ENCODE peak calls at places on chromosomes 3 and 15, in six cellular contexts. One of them, this sample, is unnamed.

GRCh38 chr3:133461291-133461690 is 61.4 kb downstream of the BFSP2 start:
- DNase-seq in heart left ventricle: no peak
- DNase-seq in activated CD4-positive, alpha-beta T cell treated with anti-CD3 and anti-CD28 coated beads, Interleukin-2, amount 50 U/mL, for 24 hours: no peak
- DNase-seq in A549: no peak
- DNase-seq in stimulated activated CD8-positive, alpha-beta memory T cell treated with anti-CD3 and anti-CD28 coated beads, Interleukin-12 subunit alpha, Interleukin-12 subunit beta, amount 100 ng/mL, for 4 hours: no peak
- DNase-seq in NCI-H2171 treated with DMSO at 0.1 percent for 48 hours: no peak
- DNase-seq in this sample: no peak

GRCh38 chr15:40844543-40844981 is 714 bp downstream of the SPINT1 start:
- DNase-seq in NCI-H2171 treated with DMSO at 0.1 percent for 48 hours: peak
- DNase-seq in stimulated activated CD8-positive, alpha-beta memory T cell treated with anti-CD3 and anti-CD28 coated beads, Interleukin-12 subunit alpha, Interleukin-12 subunit beta, amount 100 ng/mL, for 4 hours: no peak
- DNase-seq in heart left ventricle: no peak
- DNase-seq in A549: no peak
- DNase-seq in activated CD4-positive, alpha-beta T cell treated with anti-CD3 and anti-CD28 coated beads, Interleukin-2, amount 50 U/mL, for 24 hours: peak
- DNase-seq in this sample: no peak

GRCh38 chr15:63858881-63859280 is 25.1 kb upstream of the HERC1 start:
- DNase-seq in NCI-H2171 treated with DMSO at 0.1 percent for 48 hours: no peak
- DNase-seq in stimulated activated CD8-positive, alpha-beta memory T cell treated with anti-CD3 and anti-CD28 coated beads, Interleukin-12 subunit alpha, Interleukin-12 subunit beta, amount 100 ng/mL, for 4 hours: no peak
- DNase-seq in A549: no peak
- DNase-seq in heart left ventricle: peak
- DNase-seq in activated CD4-positive, alpha-beta T cell treated with anti-CD3 and anti-CD28 coated beads, Interleukin-2, amount 50 U/mL, for 24 hours: no peak
- DNase-seq in this sample: no peak

GRCh38 chr3:156174229-156174847 is 54.0 kb downstream of the KCNAB1 start:
- DNase-seq in activated CD4-positive, alpha-beta T cell treated with anti-CD3 and anti-CD28 coated beads, Interleukin-2, amount 50 U/mL, for 24 hours: no peak
- DNase-seq in stimulated activated CD8-positive, alpha-beta memory T cell treated with anti-CD3 and anti-CD28 coated beads, Interleukin-12 subunit alpha, Interleukin-12 subunit beta, amount 100 ng/mL, for 4 hours: no peak
- DNase-seq in A549: peak
- DNase-seq in NCI-H2171 treated with DMSO at 0.1 percent for 48 hours: peak
- DNase-seq in heart left ventricle: no peak
- DNase-seq in this sample: no peak

GRCh38 chr15:89802231-89802928 is 12.3 kb downstream of the ANPEP start:
- DNase-seq in activated CD4-positive, alpha-beta T cell treated with anti-CD3 and anti-CD28 coated beads, Interleukin-2, amount 50 U/mL, for 24 hours: no peak
- DNase-seq in A549: no peak
- DNase-seq in heart left ventricle: no peak
- DNase-seq in NCI-H2171 treated with DMSO at 0.1 percent for 48 hours: no peak
- DNase-seq in stimulated activated CD8-positive, alpha-beta memory T cell treated with anti-CD3 and anti-CD28 coated beads, Interleukin-12 subunit alpha, Interleukin-12 subunit beta, amount 100 ng/mL, for 4 hours: no peak
- DNase-seq in this sample: no peak

GRCh38 chr15:73699249-73700040 is 15.3 kb downstream of the CD276 start:
- DNase-seq in A549: no peak
- DNase-seq in stimulated activated CD8-positive, alpha-beta memory T cell treated with anti-CD3 and anti-CD28 coated beads, Interleukin-12 subunit alpha, Interleukin-12 subunit beta, amount 100 ng/mL, for 4 hours: no peak
- DNase-seq in NCI-H2171 treated with DMSO at 0.1 percent for 48 hours: peak
- DNase-seq in activated CD4-positive, alpha-beta T cell treated with anti-CD3 and anti-CD28 coated beads, Interleukin-2, amount 50 U/mL, for 24 hours: no peak
- DNase-seq in heart left ventricle: no peak
- DNase-seq in this sample: no peak

GRCh38 chr3:126917232-126917804 is 65.6 kb upstream of the PLXNA1 start:
- DNase-seq in activated CD4-positive, alpha-beta T cell treated with anti-CD3 and anti-CD28 coated beads, Interleukin-2, amount 50 U/mL, for 24 hours: no peak
- DNase-seq in heart left ventricle: no peak
- DNase-seq in stimulated activated CD8-positive, alpha-beta memory T cell treated with anti-CD3 and anti-CD28 coated beads, Interleukin-12 subunit alpha, Interleukin-12 subunit beta, amount 100 ng/mL, for 4 hours: no peak
- DNase-seq in A549: no peak
- DNase-seq in NCI-H2171 treated with DMSO at 0.1 percent for 48 hours: no peak
- DNase-seq in this sample: no peak

GRCh38 chr3:15581471-15582394 is 19.6 kb downstream of the HACL1 start:
- DNase-seq in heart left ventricle: no peak
- DNase-seq in activated CD4-positive, alpha-beta T cell treated with anti-CD3 and anti-CD28 coated beads, Interleukin-2, amount 50 U/mL, for 24 hours: no peak
- DNase-seq in stimulated activated CD8-positive, alpha-beta memory T cell treated with anti-CD3 and anti-CD28 coated beads, Interleukin-12 subunit alpha, Interleukin-12 subunit beta, amount 100 ng/mL, for 4 hours: no peak
- DNase-seq in A549: no peak
- DNase-seq in NCI-H2171 treated with DMSO at 0.1 percent for 48 hours: no peak
- DNase-seq in this sample: no peak

GRCh38 chr3:197374951-197375560 is 76.6 kb upstream of the DLG1 start:
- DNase-seq in stimulated activated CD8-positive, alpha-beta memory T cell treated with anti-CD3 and anti-CD28 coated beads, Interleukin-12 subunit alpha, Interleukin-12 subunit beta, amount 100 ng/mL, for 4 hours: no peak
- DNase-seq in NCI-H2171 treated with DMSO at 0.1 percent for 48 hours: no peak
- DNase-seq in activated CD4-positive, alpha-beta T cell treated with anti-CD3 and anti-CD28 coated beads, Interleukin-2, amount 50 U/mL, for 24 hours: no peak
- DNase-seq in heart left ventricle: no peak
- DNase-seq in A549: no peak
- DNase-seq in this sample: no peak

GRCh38 chr3:196042673-196043072 is 39.2 kb downstream of the TFRC start:
- DNase-seq in heart left ventricle: no peak
- DNase-seq in stimulated activated CD8-positive, alpha-beta memory T cell treated with anti-CD3 and anti-CD28 coated beads, Interleukin-12 subunit alpha, Interleukin-12 subunit beta, amount 100 ng/mL, for 4 hours: no peak
- DNase-seq in NCI-H2171 treated with DMSO at 0.1 percent for 48 hours: no peak
- DNase-seq in A549: no peak
- DNase-seq in activated CD4-positive, alpha-beta T cell treated with anti-CD3 and anti-CD28 coated beads, Interleukin-2, amount 50 U/mL, for 24 hours: no peak
- DNase-seq in this sample: no peak

GRCh38 chr3:116770815-116771450 is 61.4 kb downstream of the TUSC7 start:
- DNase-seq in stimulated activated CD8-positive, alpha-beta memory T cell treated with anti-CD3 and anti-CD28 coated beads, Interleukin-12 subunit alpha, Interleukin-12 subunit beta, amount 100 ng/mL, for 4 hours: no peak
- DNase-seq in activated CD4-positive, alpha-beta T cell treated with anti-CD3 and anti-CD28 coated beads, Interleukin-2, amount 50 U/mL, for 24 hours: no peak
- DNase-seq in heart left ventricle: peak
- DNase-seq in NCI-H2171 treated with DMSO at 0.1 percent for 48 hours: peak
- DNase-seq in A549: peak
- DNase-seq in this sample: peak

GRCh38 chr15:82040395-82040794 is 5.4 kb downstream of the MEX3B start:
- DNase-seq in A549: no peak
- DNase-seq in stimulated activated CD8-positive, alpha-beta memory T cell treated with anti-CD3 and anti-CD28 coated beads, Interleukin-12 subunit alpha, Interleukin-12 subunit beta, amount 100 ng/mL, for 4 hours: no peak
- DNase-seq in heart left ventricle: no peak
- DNase-seq in activated CD4-positive, alpha-beta T cell treated with anti-CD3 and anti-CD28 coated beads, Interleukin-2, amount 50 U/mL, for 24 hours: no peak
- DNase-seq in NCI-H2171 treated with DMSO at 0.1 percent for 48 hours: no peak
- DNase-seq in this sample: no peak

GRCh38 chr15:82543155-82543554 is 2.9 kb upstream of the RPS17 start:
- DNase-seq in heart left ventricle: no peak
- DNase-seq in stimulated activated CD8-positive, alpha-beta memory T cell treated with anti-CD3 and anti-CD28 coated beads, Interleukin-12 subunit alpha, Interleukin-12 subunit beta, amount 100 ng/mL, for 4 hours: no peak
- DNase-seq in activated CD4-positive, alpha-beta T cell treated with anti-CD3 and anti-CD28 coated beads, Interleukin-2, amount 50 U/mL, for 24 hours: no peak
- DNase-seq in NCI-H2171 treated with DMSO at 0.1 percent for 48 hours: no peak
- DNase-seq in A549: no peak
- DNase-seq in this sample: no peak

GRCh38 chr3:67646586-67647234 is 7.7 kb downstream of the SUCLG2 start:
- DNase-seq in activated CD4-positive, alpha-beta T cell treated with anti-CD3 and anti-CD28 coated beads, Interleukin-2, amount 50 U/mL, for 24 hours: no peak
- DNase-seq in NCI-H2171 treated with DMSO at 0.1 percent for 48 hours: no peak
- DNase-seq in heart left ventricle: no peak
- DNase-seq in A549: peak
- DNase-seq in stimulated activated CD8-positive, alpha-beta memory T cell treated with anti-CD3 and anti-CD28 coated beads, Interleukin-12 subunit alpha, Interleukin-12 subunit beta, amount 100 ng/mL, for 4 hours: no peak
- DNase-seq in this sample: no peak

GRCh38 chr3:76997733-76998132 is 42.2 kb upstream of the ROBO2 start:
- DNase-seq in NCI-H2171 treated with DMSO at 0.1 percent for 48 hours: no peak
- DNase-seq in activated CD4-positive, alpha-beta T cell treated with anti-CD3 and anti-CD28 coated beads, Interleukin-2, amount 50 U/mL, for 24 hours: no peak
- DNase-seq in A549: no peak
- DNase-seq in stimulated activated CD8-positive, alpha-beta memory T cell treated with anti-CD3 and anti-CD28 coated beads, Interleukin-12 subunit alpha, Interleukin-12 subunit beta, amount 100 ng/mL, for 4 hours: no peak
- DNase-seq in heart left ventricle: no peak
- DNase-seq in this sample: no peak

GRCh38 chr3:5245927-5246326 is 58.4 kb downstream of the EDEM1 start:
- DNase-seq in A549: no peak
- DNase-seq in NCI-H2171 treated with DMSO at 0.1 percent for 48 hours: no peak
- DNase-seq in stimulated activated CD8-positive, alpha-beta memory T cell treated with anti-CD3 and anti-CD28 coated beads, Interleukin-12 subunit alpha, Interleukin-12 subunit beta, amount 100 ng/mL, for 4 hours: no peak
- DNase-seq in activated CD4-positive, alpha-beta T cell treated with anti-CD3 and anti-CD28 coated beads, Interleukin-2, amount 50 U/mL, for 24 hours: no peak
- DNase-seq in heart left ventricle: no peak
- DNase-seq in this sample: no peak

GRCh38 chr15:60162251-60162650 is 158.1 kb downstream of the FOXB1 start:
- DNase-seq in activated CD4-positive, alpha-beta T cell treated with anti-CD3 and anti-CD28 coated beads, Interleukin-2, amount 50 U/mL, for 24 hours: no peak
- DNase-seq in heart left ventricle: no peak
- DNase-seq in NCI-H2171 treated with DMSO at 0.1 percent for 48 hours: no peak
- DNase-seq in A549: no peak
- DNase-seq in stimulated activated CD8-positive, alpha-beta memory T cell treated with anti-CD3 and anti-CD28 coated beads, Interleukin-12 subunit alpha, Interleukin-12 subunit beta, amount 100 ng/mL, for 4 hours: no peak
- DNase-seq in this sample: no peak

GRCh38 chr15:57090460-57090859 is 172.0 kb downstream of the TCF12 start:
- DNase-seq in stimulated activated CD8-positive, alpha-beta memory T cell treated with anti-CD3 and anti-CD28 coated beads, Interleukin-12 subunit alpha, Interleukin-12 subunit beta, amount 100 ng/mL, for 4 hours: no peak
- DNase-seq in heart left ventricle: no peak
- DNase-seq in activated CD4-positive, alpha-beta T cell treated with anti-CD3 and anti-CD28 coated beads, Interleukin-2, amount 50 U/mL, for 24 hours: no peak
- DNase-seq in A549: no peak
- DNase-seq in NCI-H2171 treated with DMSO at 0.1 percent for 48 hours: peak
- DNase-seq in this sample: no peak

GRCh38 chr15:57323806-57324589 is 52.3 kb upstream of the CGNL1 start:
- DNase-seq in stimulated activated CD8-positive, alpha-beta memory T cell treated with anti-CD3 and anti-CD28 coated beads, Interleukin-12 subunit alpha, Interleukin-12 subunit beta, amount 100 ng/mL, for 4 hours: no peak
- DNase-seq in heart left ventricle: no peak
- DNase-seq in activated CD4-positive, alpha-beta T cell treated with anti-CD3 and anti-CD28 coated beads, Interleukin-2, amount 50 U/mL, for 24 hours: no peak
- DNase-seq in A549: peak
- DNase-seq in NCI-H2171 treated with DMSO at 0.1 percent for 48 hours: peak
- DNase-seq in this sample: no peak

GRCh38 chr3:48086736-48087470 is 70.7 kb upstream of the MAP4 start:
- DNase-seq in heart left ventricle: no peak
- DNase-seq in A549: peak
- DNase-seq in NCI-H2171 treated with DMSO at 0.1 percent for 48 hours: no peak
- DNase-seq in stimulated activated CD8-positive, alpha-beta memory T cell treated with anti-CD3 and anti-CD28 coated beads, Interleukin-12 subunit alpha, Interleukin-12 subunit beta, amount 100 ng/mL, for 4 hours: no peak
- DNase-seq in activated CD4-positive, alpha-beta T cell treated with anti-CD3 and anti-CD28 coated beads, Interleukin-2, amount 50 U/mL, for 24 hours: no peak
- DNase-seq in this sample: no peak

GRCh38 chr3:12181806-12182205 is 23.1 kb upstream of the TIMP4 start:
- DNase-seq in A549: no peak
- DNase-seq in NCI-H2171 treated with DMSO at 0.1 percent for 48 hours: no peak
- DNase-seq in heart left ventricle: no peak
- DNase-seq in stimulated activated CD8-positive, alpha-beta memory T cell treated with anti-CD3 and anti-CD28 coated beads, Interleukin-12 subunit alpha, Interleukin-12 subunit beta, amount 100 ng/mL, for 4 hours: no peak
- DNase-seq in activated CD4-positive, alpha-beta T cell treated with anti-CD3 and anti-CD28 coated beads, Interleukin-2, amount 50 U/mL, for 24 hours: no peak
- DNase-seq in this sample: no peak

GRCh38 chr3:108552267-108553159 is 36.7 kb downstream of the CIP2A start:
- DNase-seq in heart left ventricle: no peak
- DNase-seq in stimulated activated CD8-positive, alpha-beta memory T cell treated with anti-CD3 and anti-CD28 coated beads, Interleukin-12 subunit alpha, Interleukin-12 subunit beta, amount 100 ng/mL, for 4 hours: no peak
- DNase-seq in activated CD4-positive, alpha-beta T cell treated with anti-CD3 and anti-CD28 coated beads, Interleukin-2, amount 50 U/mL, for 24 hours: peak
- DNase-seq in NCI-H2171 treated with DMSO at 0.1 percent for 48 hours: peak
- DNase-seq in A549: peak
- DNase-seq in this sample: no peak

GRCh38 chr3:150261958-150262357 is 146.1 kb upstream of the TSC22D2 start:
- DNase-seq in NCI-H2171 treated with DMSO at 0.1 percent for 48 hours: no peak
- DNase-seq in stimulated activated CD8-positive, alpha-beta memory T cell treated with anti-CD3 and anti-CD28 coated beads, Interleukin-12 subunit alpha, Interleukin-12 subunit beta, amount 100 ng/mL, for 4 hours: no peak
- DNase-seq in activated CD4-positive, alpha-beta T cell treated with anti-CD3 and anti-CD28 coated beads, Interleukin-2, amount 50 U/mL, for 24 hours: no peak
- DNase-seq in heart left ventricle: no peak
- DNase-seq in A549: no peak
- DNase-seq in this sample: no peak

GRCh38 chr15:50764331-50765201 is 940 bp downstream of the SPPL2A start:
- DNase-seq in A549: no peak
- DNase-seq in heart left ventricle: no peak
- DNase-seq in NCI-H2171 treated with DMSO at 0.1 percent for 48 hours: peak
- DNase-seq in stimulated activated CD8-positive, alpha-beta memory T cell treated with anti-CD3 and anti-CD28 coated beads, Interleukin-12 subunit alpha, Interleukin-12 subunit beta, amount 100 ng/mL, for 4 hours: no peak
- DNase-seq in activated CD4-positive, alpha-beta T cell treated with anti-CD3 and anti-CD28 coated beads, Interleukin-2, amount 50 U/mL, for 24 hours: peak
- DNase-seq in this sample: no peak

GRCh38 chr15:56918046-56918906 is at the start of gene TCF12:
- DNase-seq in stimulated activated CD8-positive, alpha-beta memory T cell treated with anti-CD3 and anti-CD28 coated beads, Interleukin-12 subunit alpha, Interleukin-12 subunit beta, amount 100 ng/mL, for 4 hours: peak
- DNase-seq in A549: peak
- DNase-seq in activated CD4-positive, alpha-beta T cell treated with anti-CD3 and anti-CD28 coated beads, Interleukin-2, amount 50 U/mL, for 24 hours: peak
- DNase-seq in NCI-H2171 treated with DMSO at 0.1 percent for 48 hours: peak
- DNase-seq in heart left ventricle: peak
- DNase-seq in this sample: peak